ENCODE peak calls at places on chromosomes 11 and 22, in four cellular contexts. One of them, this sample, is unnamed.

GRCh38 chr22:24051568-24051967 is 40.5 kb downstream of the CABIN1 start:
- DNase-seq in AG08395: peak; percentile 43
- DNase-seq in endothelial cell: no peak
- DNase-seq in hypothalamus: no peak
- DNase-seq in this sample: no peak

GRCh38 chr22:46237453-46238158 is 12.5 kb downstream of the CDPF1 start:
- DNase-seq in AG08395: no peak
- DNase-seq in hypothalamus: no peak
- DNase-seq in endothelial cell: no peak
- DNase-seq in this sample: no peak

GRCh38 chr11:75627879-75628668 is 40.8 kb downstream of the MAP6 start:
- DNase-seq in hypothalamus: no peak
- DNase-seq in AG08395: peak; percentile 48
- DNase-seq in endothelial cell: no peak
- DNase-seq in this sample: no peak

GRCh38 chr11:125428486-125429173 is 67.4 kb downstream of the FEZ1 start:
- DNase-seq in AG08395: no peak
- DNase-seq in endothelial cell: no peak
- DNase-seq in hypothalamus: no peak
- DNase-seq in this sample: no peak

GRCh38 chr22:39244496-39245129 is at the start of gene PDGFB:
- DNase-seq in hypothalamus: no peak
- DNase-seq in endothelial cell: no peak
- DNase-seq in AG08395: no peak
- DNase-seq in this sample: no peak

GRCh38 chr22:18055619-18056160 is 22.1 kb upstream of the PEX26 start:
- DNase-seq in AG08395: no peak
- DNase-seq in hypothalamus: no peak
- DNase-seq in endothelial cell: no peak
- DNase-seq in this sample: no peak

GRCh38 chr11:124402326-124402922 is 3.6 kb upstream of the OR8B3 start:
- DNase-seq in hypothalamus: peak; percentile 40
- DNase-seq in AG08395: peak; percentile 74
- DNase-seq in endothelial cell: peak; percentile 71
- DNase-seq in this sample: peak; percentile 8

GRCh38 chr11:44372989-44373388 is 63.0 kb upstream of the ALX4 start:
- DNase-seq in hypothalamus: no peak
- DNase-seq in AG08395: no peak
- DNase-seq in endothelial cell: no peak
- DNase-seq in this sample: no peak

GRCh38 chr11:43145653-43146052 is 166.1 kb upstream of the API5 start:
- DNase-seq in AG08395: no peak
- DNase-seq in hypothalamus: no peak
- DNase-seq in endothelial cell: no peak
- DNase-seq in this sample: no peak

GRCh38 chr11:73392108-73393010 is 16.2 kb downstream of the RELT start:
- DNase-seq in hypothalamus: no peak
- DNase-seq in endothelial cell: no peak
- DNase-seq in AG08395: no peak
- DNase-seq in this sample: no peak

GRCh38 chr11:105100976-105101630 is 38.5 kb downstream of the CARD18 start:
- DNase-seq in hypothalamus: no peak
- DNase-seq in endothelial cell: no peak
- DNase-seq in AG08395: no peak
- DNase-seq in this sample: no peak

GRCh38 chr11:460331-461199 is 10.5 kb downstream of the PTDSS2 start:
- DNase-seq in hypothalamus: no peak
- DNase-seq in AG08395: no peak
- DNase-seq in endothelial cell: no peak
- DNase-seq in this sample: no peak

GRCh38 chr11:130156108-130157022 is 3.2 kb upstream of the ST14 start:
- DNase-seq in hypothalamus: no peak
- DNase-seq in AG08395: peak; percentile 82
- DNase-seq in endothelial cell: no peak
- DNase-seq in this sample: no peak

GRCh38 chr11:592501-592900 is 16.2 kb downstream of the PHRF1 start:
- DNase-seq in hypothalamus: no peak
- DNase-seq in endothelial cell: no peak
- DNase-seq in AG08395: no peak
- DNase-seq in this sample: no peak